ENCODE peak calls at places on chromosome 10, in four cellular contexts. L is left ventricle myocardium inferior, W is HepG2, K is endothelial cell of umbilical vein. U is an unnamed sample.
A peak's percentile ranks its signal among the peaks of the same experiment; 100 is the strongest.

GRCh38 chr10:92381543-92381954 is 90.6 kb downstream of the MARCHF5 start:
- DNase-seq in K (peak; percentile 24), W (no peak), L (no peak), U (no peak)

GRCh38 chr10:43076876-43077420 is at the start of gene RET:
- DNase-seq in L (peak; percentile 60), W (no peak), K (no peak), U (no peak)

GRCh38 chr10:122487231-122487765 is 25.9 kb downstream of the HTRA1 start:
- DNase-seq in L (no peak), W (no peak), K (no peak), U (no peak)

GRCh38 chr10:50582061-50582460 is 41.7 kb downstream of the SGMS1 start:
- DNase-seq in L (no peak), W (no peak), K (no peak), U (no peak)

GRCh38 chr10:87635498-87636312 is 24.0 kb upstream of the PAPSS2 start:
- DNase-seq in W (peak; percentile 43), L (no peak), K (peak; percentile 80), U (no peak)

GRCh38 chr10:132700168-132701098 is 85.5 kb downstream of the NKX6-2 start:
- DNase-seq in W (no peak), L (peak; percentile 14), K (no peak), U (peak; percentile 33)

GRCh38 chr10:50988792-50989191 is 85.5 kb upstream of the PRKG1 start:
- DNase-seq in L (no peak), W (no peak), K (peak; percentile 33), U (no peak)

GRCh38 chr10:11009471-11010308 is 8.0 kb upstream of the CELF2 start:
- DNase-seq in L (no peak), W (no peak), K (no peak), U (no peak)

GRCh38 chr10:47441973-47442750 is 41.8 kb downstream of the ANXA8 start:
- DNase-seq in W (no peak), L (no peak), K (no peak), U (no peak)

GRCh38 chr10:126171555-126171954 is 216.7 kb downstream of the ADAM12 start:
- DNase-seq in K (no peak), W (no peak), L (no peak), U (no peak)

GRCh38 chr10:86651631-86652331 is 2.6 kb upstream of the OPN4 start:
- DNase-seq in L (no peak), K (no peak), W (no peak), U (no peak)

DNA sequence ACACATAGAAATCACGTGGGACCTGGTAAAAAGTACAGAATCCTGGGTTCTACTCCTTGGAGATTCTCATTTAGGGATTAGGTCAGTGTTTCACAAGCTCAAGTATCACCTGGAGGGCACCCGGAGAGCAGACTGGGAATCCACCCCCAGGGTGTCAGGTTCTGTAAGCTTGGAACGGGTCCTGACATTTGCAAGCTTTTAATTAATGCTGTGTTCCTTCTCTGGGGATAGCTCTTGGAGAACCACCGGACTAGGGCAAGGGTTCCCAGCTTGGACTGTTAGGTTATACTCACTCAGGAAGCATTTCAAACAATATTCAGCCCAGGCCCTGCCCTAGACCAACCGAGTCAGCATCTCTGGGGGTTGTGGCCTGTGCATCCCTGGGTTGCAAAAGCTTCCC is 23.0 kb downstream of the TCF7L2 start:
- DNase-seq in L (no peak), W (no peak), K (no peak), U (no peak)
- H3K27ac ChIP-seq in L (no peak overlapping the region), W (no peak overlapping the region), K (no peak overlapping the region), U (no peak overlapping the region)

DNA sequence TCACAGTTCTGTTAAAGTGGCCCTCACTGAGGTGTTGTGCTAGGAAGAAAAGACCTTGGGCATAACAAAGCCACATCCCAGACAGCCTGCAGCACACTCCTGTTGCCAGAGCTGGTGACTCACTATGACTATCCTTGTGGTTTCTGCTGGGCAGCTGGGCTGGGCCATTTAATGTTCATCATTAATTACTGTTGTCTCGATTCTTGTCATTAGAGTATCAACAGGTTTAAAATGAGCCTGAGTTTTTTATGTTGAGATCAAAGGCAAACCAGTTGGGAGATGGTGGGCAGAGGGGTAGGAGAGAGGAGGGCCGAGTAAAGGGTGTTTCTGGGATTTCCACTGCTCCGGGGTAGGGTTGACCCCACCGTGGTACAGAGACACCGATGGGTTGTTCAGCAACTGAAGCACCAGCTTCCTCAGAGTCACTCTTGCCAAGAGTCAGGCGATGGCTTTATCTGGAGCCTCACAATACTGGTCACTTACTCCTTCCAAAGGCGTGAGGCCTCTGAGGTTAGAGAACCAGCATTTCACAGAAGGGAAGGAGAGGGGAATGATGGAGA is 128.7 kb upstream of the LYZL1 start:
- DNase-seq in L (no peak), W (peak; percentile 25), K (peak; percentile 78), U (no peak)
- H3K27ac ChIP-seq in L (no peak overlapping the region), W (no peak overlapping the region), K (peak overlapping the region; percentile 45), U (no peak overlapping the region)

DNA sequence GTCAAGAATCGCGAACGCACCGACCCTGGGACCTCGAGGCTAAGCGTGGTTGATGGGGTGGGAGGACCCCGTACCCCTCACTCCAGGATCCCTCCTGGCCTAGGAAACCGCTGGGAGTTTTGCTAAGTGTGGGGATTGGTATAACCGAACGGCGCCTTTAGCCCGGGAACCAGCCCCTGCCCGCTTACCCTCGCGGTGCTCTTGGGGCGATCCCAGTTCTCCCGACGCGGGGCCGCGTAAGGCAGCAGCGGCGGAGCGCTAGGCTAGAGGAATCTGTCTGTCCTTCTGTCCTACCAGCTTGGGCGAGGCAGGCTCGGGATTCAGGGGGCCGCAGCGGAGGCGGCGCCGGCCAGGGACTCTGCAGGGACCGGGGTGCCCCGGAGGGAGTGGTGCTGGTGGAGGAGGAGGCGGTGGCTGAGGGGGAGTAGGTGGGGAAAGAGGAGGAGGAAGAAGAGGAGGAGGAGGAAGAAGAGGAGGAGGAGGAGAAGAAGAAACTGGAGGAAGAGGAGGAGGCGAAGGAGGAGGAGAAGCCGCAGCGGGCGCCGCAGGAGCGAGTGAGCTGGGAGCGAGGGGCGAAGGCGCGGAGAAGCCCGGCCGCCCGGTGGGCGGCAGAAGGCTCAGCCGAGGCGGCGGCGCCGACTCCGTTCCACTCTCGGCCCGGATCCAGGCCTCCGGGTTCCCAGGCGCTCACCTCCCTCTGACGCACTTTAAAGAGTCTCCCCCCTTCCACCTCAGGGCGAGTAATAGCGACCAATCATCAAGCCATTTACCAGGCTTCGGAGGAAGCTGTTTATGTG is 439 bp upstream of the EMX2 start:
- DNase-seq in L (no peak), W (no peak), K (no peak), U (no peak)
- H3K27ac ChIP-seq in L (no peak overlapping the region), W (no peak overlapping the region), K (no peak overlapping the region), U (no peak overlapping the region)

DNA sequence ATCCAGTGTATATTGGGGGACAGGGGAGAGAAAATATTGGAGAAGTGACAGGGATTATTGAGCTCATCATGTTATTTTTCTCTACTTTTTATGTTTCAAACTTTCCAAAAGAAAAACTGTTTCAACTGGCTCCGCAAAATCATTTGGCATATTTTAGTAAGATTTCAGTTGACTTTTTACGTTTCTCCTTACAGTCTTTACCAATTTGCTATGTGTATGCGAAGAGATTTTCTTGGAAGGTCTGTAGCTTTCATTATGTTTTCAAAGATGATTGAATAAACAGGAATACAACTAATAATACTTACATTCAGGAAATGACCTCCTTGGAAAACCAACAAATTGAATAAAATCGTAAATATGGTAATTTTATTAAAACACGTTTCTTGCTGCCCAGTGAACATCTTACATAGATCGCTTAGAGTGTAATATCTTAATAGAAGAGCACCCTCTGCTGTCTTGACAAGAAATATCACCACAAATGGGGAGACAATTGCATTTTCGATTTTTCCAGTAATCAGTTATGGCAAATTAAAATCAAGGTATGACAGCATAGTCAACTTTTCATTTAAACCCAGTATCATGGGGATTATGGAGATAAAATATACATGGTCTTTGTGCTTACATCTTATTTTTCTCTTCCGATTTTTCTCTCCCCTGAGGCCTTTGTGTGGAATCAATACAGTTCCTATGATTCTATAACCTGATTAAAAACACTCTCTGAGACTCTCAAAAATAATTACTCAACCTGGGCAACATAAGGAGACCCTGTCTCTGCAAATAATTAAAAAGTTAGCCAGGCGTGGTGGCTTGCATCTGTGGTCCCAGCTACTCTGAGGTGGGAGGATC is 43.1 kb downstream of the MBL2 start:
- DNase-seq in L (no peak), K (peak; percentile 66), W (peak; percentile 12), U (no peak)
- H3K27ac ChIP-seq in L (no peak overlapping the region), K (no peak overlapping the region), W (no peak overlapping the region), U (no peak overlapping the region)

GRCh38 chr10:93963434-93963833 is 30.3 kb upstream of the PLCE1 start:
- DNase-seq in L (no peak), K (no peak), W (no peak), U (no peak)
- H3K27ac ChIP-seq in L (peak overlapping the region; percentile 35), K (no peak overlapping the region), W (no peak overlapping the region), U (no peak overlapping the region)

DNA sequence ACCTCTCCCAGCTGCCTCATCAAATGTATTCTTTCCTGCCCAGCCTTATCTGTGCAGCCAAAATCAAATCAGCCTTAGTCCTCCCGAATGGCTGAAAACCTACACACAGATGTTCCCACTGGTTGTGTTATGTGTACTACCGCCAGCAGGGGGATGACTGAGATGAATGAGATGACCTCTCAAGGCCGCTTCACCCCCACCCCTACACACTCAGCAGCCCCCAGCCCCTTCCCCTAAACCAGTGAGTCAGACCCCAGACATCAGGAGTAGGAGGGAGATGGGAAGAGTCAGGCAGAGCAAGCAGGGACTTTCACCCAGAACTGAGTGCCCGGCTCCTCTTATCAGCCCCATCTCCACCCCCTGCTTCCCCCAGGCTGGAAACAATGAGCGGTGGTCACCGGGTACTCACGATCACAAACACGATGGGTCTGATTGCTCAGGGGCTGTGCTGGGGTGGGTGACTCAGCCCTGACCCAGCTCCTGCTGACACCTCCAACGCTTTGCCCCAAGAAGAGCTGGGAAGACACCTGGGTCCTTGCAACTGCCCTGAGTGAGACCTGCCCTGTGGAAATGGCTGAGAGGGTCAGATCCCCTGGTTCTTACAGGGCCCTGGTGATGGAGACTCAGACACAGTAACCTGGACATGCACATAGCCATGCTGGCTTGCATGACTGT is 6.6 kb upstream of the C10orf105 start:
- DNase-seq in W (peak; percentile 46), K (peak; percentile 67), L (no peak), U (no peak)
- H3K27ac ChIP-seq in W (no peak overlapping the region), K (no peak overlapping the region), L (peak overlapping the region; percentile 83), U (no peak overlapping the region)

U was measured in right lobe of liver.